ENCODE peak calls at places on chromosomes 11 and 22, in six cellular contexts. T is foreskin melanocyte, G is stomach, B is KBM-7, H is GM12865, R is ELR. O is an unnamed sample.

GRCh38 chr11:66310324-66310723 is 6.5 kb downstream of the CD248 start:
- DNase-seq in H (no peak), T (no peak), R (no peak), G (no peak), B (no peak), O (no peak)

GRCh38 chr11:76658231-76658630 is 12.3 kb downstream of the LRRC32 start:
- DNase-seq in H (no peak), G (no peak), R (no peak), B (no peak), T (no peak), O (no peak)

GRCh38 chr11:122784325-122785155 is 53.8 kb upstream of the CRTAM start:
- DNase-seq in T (peak), R (peak), G (no peak), B (no peak), H (no peak), O (no peak)

GRCh38 chr11:6655020-6655789 is 404 bp downstream of the DCHS1 start:
- DNase-seq in G (no peak), T (no peak), H (no peak), R (peak), B (no peak), O (no peak)

GRCh38 chr11:75801362-75802021 is 13.5 kb upstream of the UVRAG start:
- DNase-seq in H (no peak), T (no peak), G (no peak), B (no peak), R (no peak), O (no peak)

GRCh38 chr11:115764172-115764571 is 260.0 kb upstream of the CADM1 start:
- DNase-seq in H (no peak), G (no peak), T (no peak), R (no peak), B (no peak), O (no peak)

GRCh38 chr11:33895752-33896137 is 3.9 kb upstream of the LMO2 start:
- DNase-seq in R (no peak), H (no peak), G (no peak), B (peak), T (no peak), O (no peak)

GRCh38 chr11:115939726-115940421 is 435.7 kb upstream of the CADM1 start:
- DNase-seq in R (no peak), T (no peak), B (no peak), G (no peak), H (peak), O (no peak)

GRCh38 chr22:20610243-20610686 is 102.9 kb downstream of the MED15 start:
- DNase-seq in G (no peak), B (no peak), R (no peak), H (no peak), T (no peak), O (no peak)

GRCh38 chr11:46277623-46278386 is at the start of gene CREB3L1:
- DNase-seq in B (no peak), G (peak), R (peak), H (no peak), T (no peak), O (peak)

GRCh38 chr11:128848815-128849455 is 18.2 kb downstream of the KCNJ1 start:
- DNase-seq in H (peak), B (peak), T (peak), R (peak), G (peak), O (peak)

GRCh38 chr11:125903753-125904659 is at the start of gene DDX25:
- DNase-seq in T (no peak), R (no peak), B (peak), H (no peak), G (no peak), O (no peak)

GRCh38 chr11:13462311-13462927 is 603 bp downstream of the BTBD10 start:
- DNase-seq in R (peak), G (peak), T (peak), H (peak), B (peak), O (peak)

GRCh38 chr11:134645576-134645975 is 233.5 kb upstream of the B3GAT1 start:
- DNase-seq in B (no peak), R (no peak), H (no peak), G (peak), T (no peak), O (no peak)

GRCh38 chr11:77650165-77650564 is 12.6 kb upstream of the CLNS1A start:
- DNase-seq in T (no peak), B (no peak), H (no peak), R (no peak), G (no peak), O (no peak)

GRCh38 chr11:96102664-96103068 is 178.8 kb upstream of the MTMR2 start:
- DNase-seq in G (no peak), H (no peak), T (peak), R (peak), B (no peak), O (no peak)

GRCh38 chr22:46956498-46957215 is 194.2 kb downstream of the TBC1D22A start:
- DNase-seq in T (no peak), G (peak), B (no peak), H (no peak), R (no peak), O (no peak)

GRCh38 chr11:838441-839279 is 3.7 kb downstream of the POLR2L start:
- DNase-seq in R (peak), H (no peak), T (no peak), G (no peak), B (peak), O (peak)

GRCh38 chr22:29375436-29376076 is 12.8 kb downstream of the AP1B1 start:
- DNase-seq in G (no peak), H (no peak), B (no peak), T (no peak), R (no peak), O (no peak)

GRCh38 chr11:15119826-15120225 is 5.1 kb downstream of the INSC start:
- DNase-seq in R (no peak), B (no peak), H (no peak), G (no peak), T (no peak), O (no peak)

GRCh38 chr11:7413961-7414728 is 71.2 kb upstream of the OLFML1 start:
- DNase-seq in B (peak), H (no peak), R (no peak), T (no peak), G (no peak), O (no peak)

GRCh38 chr22:23115369-23115768 is 26.4 kb downstream of the RSPH14 start:
- DNase-seq in B (no peak), H (no peak), G (no peak), R (no peak), T (no peak), O (no peak)

GRCh38 chr11:3204141-3205015 is 14.2 kb downstream of the MRGPRG start:
- DNase-seq in R (no peak), G (no peak), T (no peak), H (no peak), B (no peak), O (no peak)

GRCh38 chr22:43407591-43407990 is 4.2 kb upstream of the MPPED1 start:
- DNase-seq in B (no peak), H (no peak), R (no peak), G (no peak), T (no peak), O (no peak)

GRCh38 chr11:64577202-64577601 is 13.8 kb upstream of the SLC22A12 start:
- DNase-seq in T (no peak), B (no peak), H (no peak), R (no peak), G (no peak), O (no peak)